ENCODE peak calls at places on chromosomes 6 and 20, in nine cellular contexts. One of them, this sample, is unnamed.

GRCh38 chr6:14826456-14826855 is 419.4 kb upstream of the JARID2 start:
- DNase-seq in body of pancreas: no peak
- DNase-seq in breast epithelium: no peak
- DNase-seq in HCT116: no peak
- DNase-seq in esophagus squamous epithelium: no peak
- DNase-seq in K562: no peak
- DNase-seq in tibial nerve: no peak
- DNase-seq in suprapubic skin: no peak
- DNase-seq in transverse colon: peak; percentile 80
- DNase-seq in this sample: no peak

GRCh38 chr20:52033313-52033712 is 158.3 kb downstream of the ZFP64 start:
- DNase-seq in body of pancreas: no peak
- DNase-seq in breast epithelium: no peak
- DNase-seq in HCT116: no peak
- DNase-seq in esophagus squamous epithelium: no peak
- DNase-seq in K562: no peak
- DNase-seq in tibial nerve: no peak
- DNase-seq in suprapubic skin: no peak
- DNase-seq in transverse colon: no peak
- DNase-seq in this sample: no peak

GRCh38 chr6:17431581-17431980 is 38.2 kb downstream of the CAP2 start:
- DNase-seq in body of pancreas: no peak
- DNase-seq in breast epithelium: no peak
- DNase-seq in HCT116: no peak
- DNase-seq in esophagus squamous epithelium: no peak
- DNase-seq in K562: no peak
- DNase-seq in tibial nerve: no peak
- DNase-seq in suprapubic skin: no peak
- DNase-seq in transverse colon: no peak
- DNase-seq in this sample: peak; percentile 66

GRCh38 chr20:50415516-50416268 is 94.5 kb upstream of the PTPN1 start:
- DNase-seq in body of pancreas: peak; percentile 100
- DNase-seq in breast epithelium: peak; percentile 99
- DNase-seq in HCT116: peak; percentile 50
- DNase-seq in esophagus squamous epithelium: peak; percentile 41
- DNase-seq in K562: no peak
- DNase-seq in tibial nerve: peak; percentile 100
- DNase-seq in suprapubic skin: peak; percentile 99
- DNase-seq in transverse colon: peak; percentile 98
- DNase-seq in this sample: peak; percentile 100

GRCh38 chr20:62231292-62231691 is 7.0 kb upstream of the OSBPL2 start:
- DNase-seq in body of pancreas: no peak
- DNase-seq in breast epithelium: no peak
- DNase-seq in HCT116: no peak
- DNase-seq in esophagus squamous epithelium: no peak
- DNase-seq in K562: no peak
- DNase-seq in tibial nerve: no peak
- DNase-seq in suprapubic skin: no peak
- DNase-seq in transverse colon: no peak
- DNase-seq in this sample: no peak

GRCh38 chr6:5997420-5998093 is 9.2 kb downstream of the NRN1 start:
- DNase-seq in body of pancreas: no peak
- DNase-seq in breast epithelium: no peak
- DNase-seq in HCT116: no peak
- DNase-seq in esophagus squamous epithelium: no peak
- DNase-seq in K562: no peak
- DNase-seq in tibial nerve: no peak
- DNase-seq in suprapubic skin: peak; percentile 66
- DNase-seq in transverse colon: no peak
- DNase-seq in this sample: no peak

GRCh38 chr6:143529095-143529494 is 17.6 kb upstream of the FUCA2 start:
- DNase-seq in body of pancreas: no peak
- DNase-seq in breast epithelium: no peak
- DNase-seq in HCT116: no peak
- DNase-seq in esophagus squamous epithelium: no peak
- DNase-seq in K562: no peak
- DNase-seq in tibial nerve: no peak
- DNase-seq in suprapubic skin: no peak
- DNase-seq in transverse colon: no peak
- DNase-seq in this sample: no peak

GRCh38 chr20:24648481-24648880 is 179.1 kb downstream of the SYNDIG1 start:
- DNase-seq in body of pancreas: no peak
- DNase-seq in breast epithelium: no peak
- DNase-seq in HCT116: no peak
- DNase-seq in esophagus squamous epithelium: no peak
- DNase-seq in K562: no peak
- DNase-seq in tibial nerve: no peak
- DNase-seq in suprapubic skin: no peak
- DNase-seq in transverse colon: no peak
- DNase-seq in this sample: no peak

GRCh38 chr6:16723833-16724232 is 37.4 kb downstream of the ATXN1 start:
- DNase-seq in body of pancreas: no peak
- DNase-seq in breast epithelium: no peak
- DNase-seq in HCT116: peak; percentile 84
- DNase-seq in esophagus squamous epithelium: no peak
- DNase-seq in K562: no peak
- DNase-seq in tibial nerve: no peak
- DNase-seq in suprapubic skin: no peak
- DNase-seq in transverse colon: no peak
- DNase-seq in this sample: no peak

GRCh38 chr6:30931272-30931671 is 698 bp downstream of the SFTA2 start:
- DNase-seq in body of pancreas: no peak
- DNase-seq in breast epithelium: no peak
- DNase-seq in HCT116: no peak
- DNase-seq in esophagus squamous epithelium: no peak
- DNase-seq in K562: no peak
- DNase-seq in tibial nerve: no peak
- DNase-seq in suprapubic skin: no peak
- DNase-seq in transverse colon: no peak
- DNase-seq in this sample: no peak

DNA sequence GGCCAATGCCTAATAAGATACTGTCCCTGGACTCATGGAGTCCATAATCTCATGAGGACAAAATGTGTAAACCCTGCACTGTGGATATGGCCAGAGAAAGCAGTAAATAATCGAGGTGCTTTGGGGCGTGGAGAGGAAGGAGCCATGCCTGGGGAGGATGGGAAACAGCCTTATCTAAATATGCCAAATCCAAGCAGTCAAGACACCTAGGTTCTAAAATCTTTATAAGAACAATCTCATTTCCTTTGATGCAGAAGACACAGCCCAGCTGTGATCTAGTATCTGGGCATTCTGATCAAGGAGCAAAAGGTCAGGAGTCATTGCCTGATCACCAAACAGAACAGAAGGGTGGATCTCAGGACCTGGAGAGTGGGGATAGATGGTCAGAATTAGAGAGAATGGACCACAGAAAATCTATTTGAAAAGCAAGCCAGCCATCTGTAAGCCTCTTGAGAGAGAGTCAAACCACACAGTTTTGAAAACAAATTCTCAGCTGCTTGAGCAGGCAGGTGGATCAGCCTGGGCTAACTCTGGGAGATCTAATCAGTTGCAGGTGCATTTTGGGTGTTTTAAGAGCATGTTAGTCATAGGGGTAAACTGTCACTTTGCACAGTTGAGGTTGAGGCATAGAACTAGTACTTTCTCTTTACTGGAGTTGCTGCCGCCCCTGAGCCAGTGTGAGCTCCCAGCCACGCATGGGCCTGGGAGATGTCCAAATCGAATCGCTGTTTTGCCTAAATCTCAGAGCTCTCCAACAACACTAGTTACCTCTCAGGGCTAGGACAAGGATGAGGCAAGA is 130.8 kb upstream of the TNFAIP3 start:
- DNase-seq in body of pancreas: no peak
- DNase-seq in breast epithelium: no peak
- DNase-seq in HCT116: no peak
- DNase-seq in esophagus squamous epithelium: no peak
- DNase-seq in K562: no peak
- DNase-seq in tibial nerve: no peak
- DNase-seq in suprapubic skin: no peak
- DNase-seq in transverse colon: no peak
- DNase-seq in this sample: no peak
- TF ChIP-seq POLR2A in body of pancreas: no peak
- TF ChIP-seq POLR2A in breast epithelium: no peak
- TF ChIP-seq POLR2A in HCT116: no peak
- TF ChIP-seq POLR2A in esophagus squamous epithelium: no peak
- TF ChIP-seq POLR2A in K562: no peak
- TF ChIP-seq POLR2A in tibial nerve: no peak
- TF ChIP-seq POLR2A in suprapubic skin: no peak
- TF ChIP-seq POLR2A in transverse colon: no peak
- TF ChIP-seq POLR2A in this sample: no peak

GRCh38 chr20:35583636-35584560 is 31.7 kb upstream of the SPAG4 start:
- DNase-seq in body of pancreas: no peak
- DNase-seq in breast epithelium: no peak
- DNase-seq in HCT116: no peak
- DNase-seq in esophagus squamous epithelium: no peak
- DNase-seq in K562: peak; percentile 11
- DNase-seq in tibial nerve: no peak
- DNase-seq in suprapubic skin: no peak
- DNase-seq in transverse colon: no peak
- DNase-seq in this sample: no peak
- H3K4me3 ChIP-seq in body of pancreas: no peak overlapping the region
- H3K4me3 ChIP-seq in breast epithelium: no peak overlapping the region
- H3K4me3 ChIP-seq in HCT116: no peak overlapping the region
- H3K4me3 ChIP-seq in esophagus squamous epithelium: no peak overlapping the region
- H3K4me3 ChIP-seq in K562: no peak overlapping the region
- H3K4me3 ChIP-seq in tibial nerve: no peak overlapping the region
- H3K4me3 ChIP-seq in suprapubic skin: no peak overlapping the region
- H3K4me3 ChIP-seq in transverse colon: no peak overlapping the region
- H3K4me3 ChIP-seq in this sample: no peak overlapping the region

GRCh38 chr6:44064948-44065272 is 62.3 kb downstream of the MRPL14 start:
- DNase-seq in body of pancreas: no peak
- DNase-seq in breast epithelium: no peak
- DNase-seq in HCT116: no peak
- DNase-seq in esophagus squamous epithelium: no peak
- DNase-seq in K562: no peak
- DNase-seq in tibial nerve: no peak
- DNase-seq in suprapubic skin: no peak
- DNase-seq in transverse colon: no peak
- DNase-seq in this sample: no peak

GRCh38 chr6:44065443-44066115 is 61.7 kb downstream of the MRPL14 start:
- DNase-seq in body of pancreas: no peak
- DNase-seq in breast epithelium: no peak
- DNase-seq in HCT116: no peak
- DNase-seq in esophagus squamous epithelium: no peak
- DNase-seq in K562: no peak
- DNase-seq in tibial nerve: no peak
- DNase-seq in suprapubic skin: no peak
- DNase-seq in transverse colon: no peak
- DNase-seq in this sample: no peak

GRCh38 chr6:44063561-44064059 is 63.6 kb downstream of the MRPL14 start:
- DNase-seq in body of pancreas: no peak
- DNase-seq in breast epithelium: no peak
- DNase-seq in HCT116: no peak
- DNase-seq in esophagus squamous epithelium: no peak
- DNase-seq in K562: no peak
- DNase-seq in tibial nerve: no peak
- DNase-seq in suprapubic skin: no peak
- DNase-seq in transverse colon: no peak
- DNase-seq in this sample: no peak

GRCh38 chr6:44062771-44063560 is 64.3 kb downstream of the MRPL14 start:
- DNase-seq in body of pancreas: no peak
- DNase-seq in breast epithelium: no peak
- DNase-seq in HCT116: no peak
- DNase-seq in esophagus squamous epithelium: no peak
- DNase-seq in K562: peak; percentile 79
- DNase-seq in tibial nerve: no peak
- DNase-seq in suprapubic skin: no peak
- DNase-seq in transverse colon: no peak
- DNase-seq in this sample: peak; percentile 51

DNA sequence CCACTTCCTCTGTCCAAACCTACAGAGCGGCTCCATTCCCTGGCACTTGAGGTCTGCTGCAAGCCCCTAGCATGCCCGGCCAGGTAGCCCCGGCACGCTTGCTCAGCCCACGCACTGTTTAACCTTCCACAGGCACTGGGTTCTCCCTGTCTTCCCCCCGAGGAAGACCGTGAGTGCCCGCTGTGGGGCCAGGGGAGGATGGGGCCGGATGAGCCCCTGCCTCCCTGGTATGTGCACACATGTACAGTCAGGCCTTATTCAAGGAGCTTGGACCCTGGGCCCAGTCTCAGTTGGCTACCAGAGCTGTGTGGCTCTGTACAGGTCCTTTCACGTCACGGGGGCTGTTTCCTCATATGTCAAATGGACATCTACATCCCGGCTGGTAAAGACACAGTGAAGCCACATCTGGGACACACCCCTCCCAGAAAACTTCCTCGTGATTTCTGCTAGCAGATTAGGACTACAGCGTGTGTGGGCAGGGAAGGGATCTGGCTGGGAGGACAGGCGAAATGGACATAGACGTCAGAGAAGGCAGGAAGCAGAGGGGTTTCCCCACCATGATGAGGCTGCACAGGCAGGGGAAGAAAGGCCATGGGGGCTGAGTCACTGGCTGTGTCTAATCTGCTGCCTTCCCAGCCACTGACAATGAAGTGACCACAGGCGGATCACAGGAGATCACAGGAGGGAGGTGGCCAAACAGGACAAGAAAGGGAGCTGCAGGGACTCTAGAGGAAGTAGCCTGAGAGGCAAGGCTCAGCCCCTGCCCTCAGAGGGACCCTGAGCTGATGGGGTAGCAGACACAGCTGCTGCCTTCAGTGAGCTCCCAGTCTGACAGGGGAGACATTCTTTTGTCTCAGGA is 62.9 kb downstream of the MRPL14 start:
- DNase-seq in body of pancreas: no peak
- DNase-seq in breast epithelium: no peak
- DNase-seq in HCT116: no peak
- DNase-seq in esophagus squamous epithelium: no peak
- DNase-seq in K562: peak; percentile 92
- DNase-seq in tibial nerve: no peak
- DNase-seq in suprapubic skin: no peak
- DNase-seq in transverse colon: peak; percentile 34
- DNase-seq in this sample: peak; percentile 54
- H3K4me1 ChIP-seq in body of pancreas: no peaks in the 10 kb centered on the region
- H3K4me1 ChIP-seq in breast epithelium: peaks cover 25% of the 10 kb centered on the region
- H3K4me1 ChIP-seq in HCT116: no peaks in the 10 kb centered on the region
- H3K4me1 ChIP-seq in esophagus squamous epithelium: peaks cover 26% of the 10 kb centered on the region
- H3K4me1 ChIP-seq in K562: peaks cover 71% of the 10 kb centered on the region
- H3K4me1 ChIP-seq in tibial nerve: peaks cover 48% of the 10 kb centered on the region
- H3K4me1 ChIP-seq in suprapubic skin: peaks cover 68% of the 10 kb centered on the region
- H3K4me1 ChIP-seq in transverse colon: no peaks in the 10 kb centered on the region
- H3K4me1 ChIP-seq in this sample: peaks cover 28% of the 10 kb centered on the region

DNA sequence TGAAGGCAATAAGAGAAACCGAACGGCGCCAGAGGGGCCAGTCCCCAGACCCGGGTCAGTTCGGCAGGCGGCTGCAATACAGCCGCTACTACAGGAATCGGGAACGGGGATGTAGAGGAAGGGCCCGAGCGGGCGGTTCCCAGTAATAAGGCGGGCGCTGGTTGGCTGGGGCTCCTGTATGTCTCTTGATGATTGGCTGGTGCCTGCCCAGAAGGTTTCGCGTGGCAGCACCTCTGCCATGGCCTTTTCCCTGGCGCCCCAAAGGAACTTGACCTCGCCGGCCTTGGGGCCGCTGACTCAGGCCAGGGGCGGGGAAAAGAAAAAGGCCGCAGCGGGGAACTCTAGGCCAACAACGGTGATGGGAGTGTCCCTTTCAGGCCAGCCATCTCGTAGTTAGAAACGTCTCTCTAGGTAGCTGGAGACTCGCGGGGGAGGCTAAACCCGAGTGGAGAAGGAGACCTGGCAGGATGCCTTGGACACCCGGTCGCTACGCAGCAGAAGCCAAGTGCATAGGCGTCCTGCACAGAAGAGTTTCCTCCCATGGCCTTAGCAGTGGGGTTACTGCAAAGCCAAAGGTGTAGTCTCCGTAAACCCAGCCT is at the start of gene IBTK:
- DNase-seq in body of pancreas: peak; percentile 95
- DNase-seq in breast epithelium: peak; percentile 96
- DNase-seq in HCT116: peak; percentile 86
- DNase-seq in esophagus squamous epithelium: peak; percentile 44
- DNase-seq in K562: peak; percentile 99
- DNase-seq in tibial nerve: peak; percentile 93
- DNase-seq in suprapubic skin: peak; percentile 96
- DNase-seq in transverse colon: peak; percentile 96
- DNase-seq in this sample: peak; percentile 97
- TF ChIP-seq POLR2A in body of pancreas: peak; percentile 91
- TF ChIP-seq POLR2A in breast epithelium: peak; percentile 50
- TF ChIP-seq POLR2A in HCT116: no peak
- TF ChIP-seq POLR2A in esophagus squamous epithelium: no peak
- TF ChIP-seq POLR2A in K562: peak; percentile 86
- TF ChIP-seq POLR2A in tibial nerve: peak; percentile 74
- TF ChIP-seq POLR2A in suprapubic skin: peak; percentile 50
- TF ChIP-seq POLR2A in transverse colon: peak; percentile 88
- TF ChIP-seq POLR2A in this sample: peak; percentile 71

This sample was measured in gastrocnemius medialis.